ENCODE peak calls at places on chromosomes 16 and 17, in nine cellular contexts. U is neural progenitor cell, L is uterus, P is astrocyte of the spinal cord, Y is cardiac fibroblast, X is GM12865, C is GM12878, D is Peyer's patch, I is ovary. G is an unnamed sample.

GRCh38 chr16:24688359-24688758 is 41.1 kb upstream of the TNRC6A start:
- DNase-seq in U (no peak), L (no peak), P (no peak), Y (no peak), X (no peak), C (no peak), D (no peak), I (no peak), G (no peak)

GRCh38 chr16:73433493-73434307 is 385.8 kb upstream of the ZFHX3 start:
- DNase-seq in U (peak), L (no peak), P (no peak), Y (no peak), X (no peak), C (no peak), D (no peak), I (no peak), G (no peak)

GRCh38 chr17:12402963-12403622 is 262.6 kb upstream of the MYOCD start:
- DNase-seq in U (no peak), L (no peak), P (peak), Y (peak), X (no peak), C (no peak), D (no peak), I (no peak), G (peak)

GRCh38 chr17:74642556-74642955 is 19.0 kb upstream of the CD300E start:
- DNase-seq in U (no peak), L (no peak), P (no peak), Y (no peak), X (no peak), C (no peak), D (no peak), I (no peak), G (no peak)

GRCh38 chr17:5912927-5913565 is 157.1 kb upstream of the WSCD1 start:
- DNase-seq in U (no peak), L (no peak), P (no peak), Y (no peak), X (no peak), C (no peak), D (no peak), I (no peak), G (no peak)

GRCh38 chr17:82361885-82362633 is 3.0 kb downstream of the TEX19 start:
- DNase-seq in U (no peak), L (no peak), P (no peak), Y (no peak), X (no peak), C (no peak), D (no peak), I (no peak), G (no peak)

GRCh38 chr17:42392664-42393415 is 4.6 kb upstream of the STAT3 start:
- DNase-seq in U (no peak), L (no peak), P (no peak), Y (no peak), X (peak), C (peak), D (no peak), I (no peak), G (peak)

GRCh38 chr16:11361751-11362742 is 16.8 kb downstream of the RMI2 start:
- DNase-seq in U (no peak), L (no peak), P (no peak), Y (no peak), X (peak), C (peak), D (peak), I (no peak), G (no peak)

GRCh38 chr17:79916506-79916905 is 77.3 kb upstream of the CBX4 start:
- DNase-seq in U (no peak), L (no peak), P (no peak), Y (no peak), X (no peak), C (no peak), D (no peak), I (no peak), G (no peak)

GRCh38 chr16:78648517-78648916 is 549.1 kb downstream of the WWOX start:
- DNase-seq in U (no peak), L (no peak), P (peak), Y (peak), X (no peak), C (no peak), D (no peak), I (no peak), G (no peak)

GRCh38 chr17:82204831-82205719 is 7.6 kb downstream of the CCDC57 start:
- DNase-seq in U (no peak), L (no peak), P (peak), Y (peak), X (no peak), C (no peak), D (no peak), I (peak), G (peak)

GRCh38 chr17:44829558-44830358 is at the start of gene GJC1:
- DNase-seq in U (peak), L (peak), P (peak), Y (peak), X (peak), C (no peak), D (no peak), I (peak), G (peak)

GRCh38 chr17:41547921-41548843 is 20.1 kb upstream of the KRT19 start:
- DNase-seq in U (no peak), L (peak), P (peak), Y (peak), X (no peak), C (no peak), D (peak), I (peak), G (peak)

GRCh38 chr17:520447-521167 is 168.0 kb upstream of the RPH3AL start:
- DNase-seq in U (no peak), L (no peak), P (peak), Y (peak), X (no peak), C (no peak), D (no peak), I (no peak), G (no peak)

GRCh38 chr17:68591583-68591982 is 9.6 kb downstream of the FAM20A start:
- DNase-seq in U (peak), L (peak), P (no peak), Y (peak), X (no peak), C (no peak), D (no peak), I (peak), G (no peak)

GRCh38 chr17:82301916-82302497 is 15.4 kb downstream of the CD7 start:
- DNase-seq in U (no peak), L (no peak), P (no peak), Y (no peak), X (peak), C (peak), D (peak), I (no peak), G (peak)

GRCh38 chr16:81923296-81923695 is 88.0 kb downstream of the SDR42E1 start:
- DNase-seq in U (no peak), L (no peak), P (no peak), Y (no peak), X (no peak), C (no peak), D (peak), I (no peak), G (no peak)

GRCh38 chr17:42194133-42194899 is at the start of gene GHDC:
- DNase-seq in U (peak), L (peak), P (peak), Y (peak), X (peak), C (peak), D (peak), I (peak), G (peak)

GRCh38 chr16:79862601-79863000 is 262.1 kb upstream of the MAF start:
- DNase-seq in U (no peak), L (no peak), P (no peak), Y (no peak), X (no peak), C (no peak), D (no peak), I (no peak), G (no peak)

GRCh38 chr16:71283612-71284011 is 5.6 kb downstream of the CMTR2 start:
- DNase-seq in U (no peak), L (no peak), P (no peak), Y (no peak), X (no peak), C (no peak), D (no peak), I (no peak), G (no peak)

GRCh38 chr17:48296453-48296852 is 133.6 kb downstream of the SKAP1 start:
- DNase-seq in U (no peak), L (no peak), P (no peak), Y (no peak), X (no peak), C (no peak), D (no peak), I (no peak), G (no peak)

GRCh38 chr16:15716694-15717447 is 66.8 kb downstream of the NDE1 start:
- DNase-seq in U (no peak), L (no peak), P (no peak), Y (no peak), X (no peak), C (no peak), D (no peak), I (no peak), G (no peak)

GRCh38 chr17:76523084-76524037 is 14.1 kb downstream of the CYGB start:
- DNase-seq in U (peak), L (peak), P (no peak), Y (peak), X (peak), C (no peak), D (peak), I (peak), G (peak)

GRCh38 chr16:76665571-76666275 is 388.5 kb downstream of the CNTNAP4 start:
- DNase-seq in U (no peak), L (no peak), P (no peak), Y (no peak), X (no peak), C (no peak), D (no peak), I (no peak), G (peak)

GRCh38 chr17:4709794-4710692 is at the start of gene ARRB2:
- DNase-seq in U (peak), L (peak), P (peak), Y (peak), X (peak), C (peak), D (peak), I (peak), G (peak)

GRCh38 chr17:78411241-78411855 is 32.9 kb downstream of the PGS1 start:
- DNase-seq in U (no peak), L (peak), P (no peak), Y (no peak), X (no peak), C (no peak), D (peak), I (no peak), G (no peak)

GRCh38 chr16:2043980-2044451 is 3.6 kb downstream of the NTHL1 start:
- DNase-seq in U (no peak), L (no peak), P (no peak), Y (no peak), X (peak), C (no peak), D (no peak), I (no peak), G (no peak)

GRCh38 chr16:4384497-4384896 is 12.8 kb downstream of the VASN start:
- DNase-seq in U (no peak), L (no peak), P (no peak), Y (no peak), X (no peak), C (no peak), D (no peak), I (no peak), G (no peak)

GRCh38 chr17:58229881-58230280 is 8.5 kb upstream of the LPO start:
- DNase-seq in U (no peak), L (no peak), P (no peak), Y (no peak), X (no peak), C (no peak), D (no peak), I (no peak), G (peak)

GRCh38 chr16:4315185-4316102 is at the start of gene GLIS2:
- DNase-seq in U (peak), L (peak), P (peak), Y (peak), X (no peak), C (no peak), D (peak), I (peak), G (peak)

GRCh38 chr17:77323413-77324171 is 182.8 kb downstream of the SEC14L1 start:
- DNase-seq in U (no peak), L (peak), P (peak), Y (peak), X (peak), C (no peak), D (peak), I (peak), G (no peak)

GRCh38 chr16:27892879-27893278 is 170.6 kb downstream of the GSG1L start:
- DNase-seq in U (peak), L (no peak), P (no peak), Y (no peak), X (no peak), C (no peak), D (no peak), I (no peak), G (no peak)
- TF ChIP-seq CTCF in U (peak), L (no peak), P (no peak), Y (peak), X (no peak), C (no peak), D (no peak), I (no peak), G (no peak)

DNA sequence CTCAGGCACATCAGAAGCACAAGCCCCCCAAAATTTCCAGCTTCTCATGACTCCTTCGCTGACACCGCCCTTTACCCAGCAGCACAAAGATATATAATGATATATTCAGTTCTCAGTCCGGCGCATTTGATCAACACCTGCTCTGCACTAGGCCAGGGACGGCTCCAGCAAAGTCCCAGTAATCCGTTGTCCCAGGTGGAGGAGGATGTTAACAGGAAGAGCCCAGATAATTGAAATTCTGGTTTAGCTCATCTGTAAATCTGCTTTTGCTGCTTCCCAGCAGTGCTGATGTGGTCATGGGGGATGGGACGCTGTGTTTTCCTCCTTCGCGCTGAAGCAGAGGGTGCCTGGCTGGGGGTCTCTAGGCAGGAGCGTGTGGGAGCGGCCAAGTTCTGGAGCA is 131.5 kb downstream of the OR1D5 start:
- DNase-seq in U (no peak), L (no peak), P (no peak), Y (no peak), X (no peak), C (no peak), D (no peak), I (no peak), G (no peak)
- H3K4me3 ChIP-seq in U (no peak), L (no peak), P (no peak), Y (no peak), X (no peak), C (no peak), D (no peak), I (no peak), G (no peak)

GRCh38 chr17:63659850-63660249 is 37.6 kb downstream of the MAP3K3 start:
- DNase-seq in U (no peak), L (no peak), P (no peak), Y (no peak), X (no peak), C (no peak), D (no peak), I (no peak), G (no peak)
- TF ChIP-seq CTCF in U (no peak), L (no peak), P (no peak), Y (no peak), X (no peak), C (no peak), D (no peak), I (no peak), G (no peak)

GRCh38 chr17:7048968-7049367 is 5.1 kb upstream of the SLC16A11 start:
- DNase-seq in U (no peak), L (no peak), P (no peak), Y (no peak), X (no peak), C (no peak), D (no peak), I (no peak), G (no peak)

GRCh38 chr17:7045492-7046126 is 1.7 kb upstream of the SLC16A11 start:
- DNase-seq in U (peak), L (no peak), P (peak), Y (peak), X (peak), C (peak), D (peak), I (no peak), G (peak)

GRCh38 chr17:7043544-7044268 is at the start of gene SLC16A11:
- DNase-seq in U (peak), L (no peak), P (peak), Y (peak), X (no peak), C (no peak), D (peak), I (peak), G (no peak)

GRCh38 chr17:7047566-7047965 is 3.7 kb upstream of the SLC16A11 start:
- DNase-seq in U (no peak), L (no peak), P (no peak), Y (no peak), X (no peak), C (no peak), D (no peak), I (no peak), G (no peak)

DNA sequence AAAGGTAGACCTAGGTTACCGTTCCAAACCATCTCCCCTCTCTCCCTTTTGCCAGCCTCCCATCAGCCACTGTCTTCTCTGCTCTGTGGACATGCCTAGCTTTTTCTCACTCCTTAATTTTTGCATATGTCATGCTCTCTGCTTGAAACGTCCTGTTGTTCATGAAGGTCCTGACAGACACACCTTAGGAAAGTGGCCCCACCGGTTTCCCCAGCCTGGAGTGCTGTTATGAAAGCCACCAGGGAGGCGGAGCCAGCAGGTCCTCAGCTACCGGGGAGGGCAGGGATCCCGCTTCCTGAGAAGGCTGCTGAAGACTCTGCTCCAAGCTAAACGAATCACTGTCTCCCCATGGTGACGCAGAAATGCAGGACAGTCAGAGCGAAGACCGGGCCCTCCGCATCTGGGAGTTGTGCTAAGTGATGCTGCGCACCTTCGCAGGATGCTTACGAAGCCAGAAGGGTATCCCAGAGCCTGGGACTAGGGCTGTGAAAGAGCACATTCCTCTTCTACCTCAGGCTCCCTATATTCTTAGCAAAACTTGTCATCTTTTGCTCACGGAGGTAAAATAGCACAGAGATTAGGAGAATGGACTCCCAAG is 2.3 kb upstream of the SLC16A11 start:
- DNase-seq in U (peak), L (no peak), P (no peak), Y (no peak), X (no peak), C (no peak), D (peak), I (no peak), G (peak)
- H3K4me3 ChIP-seq in U (peak), L (peak), P (no peak), Y (no peak), X (peak), C (peak), D (peak), I (peak), G (peak)

GRCh38 chr17:59369026-59369724 is 37.7 kb downstream of the YPEL2 start:
- DNase-seq in U (no peak), L (no peak), P (peak), Y (peak), X (no peak), C (no peak), D (no peak), I (no peak), G (no peak)

GRCh38 chr17:59371426-59372099 is 40.1 kb downstream of the YPEL2 start:
- DNase-seq in U (no peak), L (peak), P (no peak), Y (peak), X (no peak), C (no peak), D (peak), I (no peak), G (no peak)

GRCh38 chr17:59370580-59371299 is 39.3 kb downstream of the YPEL2 start:
- DNase-seq in U (peak), L (no peak), P (no peak), Y (no peak), X (no peak), C (no peak), D (no peak), I (no peak), G (no peak)

GRCh38 chr17:59373879-59374495 is 42.5 kb downstream of the YPEL2 start:
- DNase-seq in U (no peak), L (peak), P (peak), Y (peak), X (no peak), C (no peak), D (no peak), I (no peak), G (peak)

GRCh38 chr17:59372138-59372751 is 40.8 kb downstream of the YPEL2 start:
- DNase-seq in U (no peak), L (peak), P (peak), Y (peak), X (peak), C (peak), D (peak), I (no peak), G (peak)
- TF ChIP-seq CTCF in U (no peak), L (no peak), P (no peak), Y (no peak), X (no peak), C (no peak), D (no peak), I (no peak), G (no peak)

GRCh38 chr17:7651959-7652658 is 1.4 kb downstream of the ATP1B2 start:
- DNase-seq in U (no peak), L (peak), P (no peak), Y (no peak), X (no peak), C (no peak), D (no peak), I (no peak), G (no peak)
- H3K4me3 ChIP-seq in U (peak), L (peak), P (no peak), Y (no peak), X (no peak), C (no peak), D (peak), I (peak), G (no peak)

GRCh38 chr17:40178021-40178601 is 841 bp downstream of the RAPGEFL1 start:
- DNase-seq in U (peak), L (no peak), P (no peak), Y (no peak), X (no peak), C (no peak), D (no peak), I (peak), G (no peak)
- TF ChIP-seq CTCF in U (peak), L (no peak), P (no peak), Y (no peak), X (no peak), C (no peak), D (no peak), I (no peak), G (no peak)

G was measured in epithelial cell of esophagus.